ENCODE peak calls at places on chromosomes 11 and 22, in four cellular contexts. Y is cardiac fibroblast, V is HFF-Myc, B is tibial artery. E is an unnamed sample.

GRCh38 chr11:72772059-72772458 is 19.9 kb upstream of the ARAP1 start:
- DNase-seq in Y (no peak), V (no peak), B (no peak), E (no peak)

GRCh38 chr22:26398741-26399153 is 30.3 kb upstream of the ASPHD2 start:
- DNase-seq in Y (peak), V (peak), B (peak), E (peak)

GRCh38 chr11:123072279-123072678 is 10.3 kb upstream of the HSPA8 start:
- DNase-seq in Y (no peak), V (no peak), B (no peak), E (no peak)

GRCh38 chr11:30451642-30452041 is 128.7 kb downstream of the ARL14EP start:
- DNase-seq in Y (no peak), V (no peak), B (no peak), E (no peak)

GRCh38 chr11:35253237-35253636 is 114.3 kb downstream of the CD44 start:
- DNase-seq in Y (no peak), V (no peak), B (no peak), E (no peak)

GRCh38 chr22:42947211-42947990 is 67.5 kb downstream of the PACSIN2 start:
- DNase-seq in Y (no peak), V (no peak), B (no peak), E (no peak)

GRCh38 chr22:40026641-40027040 is 31.9 kb downstream of the FAM83F start:
- DNase-seq in Y (no peak), V (no peak), B (no peak), E (no peak)

GRCh38 chr22:40423246-40423753 is 52.9 kb downstream of the SGSM3 start:
- DNase-seq in Y (no peak), V (no peak), B (no peak), E (no peak)

GRCh38 chr22:29116397-29117123 is 43.7 kb downstream of the KREMEN1 start:
- DNase-seq in Y (no peak), V (no peak), B (no peak), E (no peak)

GRCh38 chr11:4926607-4927006 is 2.5 kb upstream of the OR51G1 start:
- DNase-seq in Y (no peak), V (no peak), B (no peak), E (no peak)

GRCh38 chr22:23262474-23263332 is 82.4 kb downstream of the BCR start:
- DNase-seq in Y (no peak), V (no peak), B (no peak), E (no peak)

GRCh38 chr11:121665211-121665838 is 212.6 kb upstream of the SORL1-AS1 start:
- DNase-seq in Y (no peak), V (no peak), B (no peak), E (no peak)

GRCh38 chr11:121664144-121664543 is 211.4 kb upstream of the SORL1-AS1 start:
- DNase-seq in Y (no peak), V (no peak), B (no peak), E (no peak)

GRCh38 chr11:121659811-121660210 is 207.0 kb upstream of the SORL1-AS1 start:
- DNase-seq in Y (no peak), V (no peak), B (no peak), E (no peak)

GRCh38 chr11:121657191-121657590 is 204.4 kb upstream of the SORL1-AS1 start:
- DNase-seq in Y (no peak), V (no peak), B (no peak), E (no peak)

GRCh38 chr11:121661796-121662508 is 209.2 kb upstream of the SORL1-AS1 start:
- DNase-seq in Y (peak), V (no peak), B (peak), E (no peak)
- TF ChIP-seq CTCF in Y (no peak), V (no peak), B (no peak), E (no peak)

GRCh38 chr11:125256471-125257010 is 92.0 kb downstream of the PKNOX2 start:
- DNase-seq in Y (no peak), V (no peak), B (no peak), E (no peak)

GRCh38 chr11:125257751-125258150 is 93.2 kb downstream of the PKNOX2 start:
- DNase-seq in Y (no peak), V (no peak), B (no peak), E (no peak)

GRCh38 chr11:125258626-125259025 is 94.1 kb downstream of the PKNOX2 start:
- DNase-seq in Y (no peak), V (no peak), B (no peak), E (no peak)

GRCh38 chr11:125253795-125254525 is 89.4 kb downstream of the PKNOX2 start:
- DNase-seq in Y (no peak), V (no peak), B (no peak), E (no peak)

DNA sequence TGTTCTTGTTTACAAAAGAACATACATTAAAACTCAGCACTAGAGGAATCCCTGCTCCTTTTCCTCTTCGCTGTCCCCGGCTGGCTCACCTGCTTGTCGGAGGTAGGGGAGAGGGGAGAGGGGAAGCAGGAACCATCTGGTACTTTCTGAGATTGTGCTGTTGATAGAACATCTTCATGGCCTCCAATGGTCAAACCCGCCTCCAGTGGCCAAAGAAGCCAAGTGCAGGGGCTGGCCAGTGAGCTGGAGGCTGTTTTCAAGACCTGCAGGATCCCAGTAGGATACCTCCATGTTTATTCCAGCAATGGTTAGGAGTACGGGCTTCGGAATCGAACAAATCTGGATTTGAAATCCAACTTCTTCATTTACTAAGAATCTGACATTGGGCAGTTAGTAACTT is 92.6 kb downstream of the PKNOX2 start:
- DNase-seq in Y (no peak), V (no peak), B (no peak), E (no peak)
- TF ChIP-seq CTCF in Y (peak), V (peak), B (no peak), E (no peak)

GRCh38 chr22:38230108-38230825 is 28.5 kb downstream of the MAFF start:
- DNase-seq in Y (peak), V (peak), B (no peak), E (no peak)
- TF ChIP-seq CTCF in Y (peak), V (peak), B (no peak), E (peak)

GRCh38 chr22:50626856-50627451 is 998 bp downstream of the ARSA start:
- DNase-seq in Y (no peak), V (no peak), B (no peak), E (no peak)

GRCh38 chr22:50626314-50626855 is 1.6 kb downstream of the ARSA start:
- DNase-seq in Y (no peak), V (no peak), B (no peak), E (no peak)

GRCh38 chr22:50627452-50627913 is 469 bp downstream of the ARSA start:
- DNase-seq in Y (no peak), V (no peak), B (no peak), E (no peak)

GRCh38 chr22:50628543-50629134 is 687 bp upstream of the ARSA start:
- DNase-seq in Y (no peak), V (no peak), B (no peak), E (no peak)

GRCh38 chr22:50627914-50628542 is at the start of gene ARSA:
- DNase-seq in Y (peak), V (no peak), B (peak), E (peak)
- TF ChIP-seq CTCF in Y (peak), V (peak), B (no peak), E (peak)

GRCh38 chr11:11076879-11077278 is 219.0 kb upstream of the ZBED5 start:
- DNase-seq in Y (no peak), V (no peak), B (no peak), E (no peak)

GRCh38 chr11:11073996-11074395 is 216.1 kb upstream of the ZBED5 start:
- DNase-seq in Y (no peak), V (no peak), B (no peak), E (no peak)

GRCh38 chr11:11074686-11075370 is 217.0 kb upstream of the ZBED5 start:
- DNase-seq in Y (no peak), V (no peak), B (no peak), E (no peak)

GRCh38 chr11:11076276-11076675 is 218.4 kb upstream of the ZBED5 start:
- DNase-seq in Y (no peak), V (no peak), B (no peak), E (no peak)

DNA sequence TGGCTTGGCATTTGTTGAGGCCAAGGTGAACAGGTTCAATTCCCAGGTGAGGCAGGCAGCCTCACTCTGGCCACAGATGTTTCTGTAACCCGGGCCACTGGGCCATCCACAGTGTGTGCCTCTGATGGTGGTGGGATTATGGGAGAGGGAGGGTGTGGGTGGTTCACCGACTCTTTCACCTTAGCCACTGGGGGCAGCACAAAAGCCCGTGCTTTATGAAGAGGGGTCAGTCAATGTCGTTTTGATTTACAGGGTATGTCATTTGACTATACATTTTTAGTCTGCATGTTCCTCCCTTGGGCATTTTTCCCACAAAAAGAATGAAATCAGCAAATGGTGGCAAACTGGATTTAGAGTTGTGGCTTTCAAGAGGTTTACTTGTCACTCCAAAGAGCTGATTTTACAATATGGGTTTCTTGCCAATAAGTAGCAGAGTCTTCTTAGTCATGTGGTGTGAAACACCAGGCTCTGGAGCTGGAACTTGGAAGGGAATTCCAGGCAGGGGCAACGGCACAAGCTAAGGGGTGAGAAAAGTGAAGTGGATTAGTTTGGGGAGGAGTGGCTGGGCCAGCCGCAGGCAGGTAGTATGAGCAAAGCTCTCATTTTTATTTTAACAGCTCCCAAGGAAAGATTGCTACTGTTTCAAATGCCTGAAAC is 217.8 kb upstream of the ZBED5 start:
- DNase-seq in Y (no peak), V (no peak), B (no peak), E (no peak)
- TF ChIP-seq CTCF in Y (no peak), V (no peak), B (no peak), E (no peak)

GRCh38 chr22:31820655-31821054 is 66.8 kb downstream of the DEPDC5 start:
- DNase-seq in Y (no peak), V (no peak), B (no peak), E (no peak)

GRCh38 chr22:31821572-31821971 is 67.8 kb downstream of the DEPDC5 start:
- DNase-seq in Y (no peak), V (no peak), B (no peak), E (no peak)

GRCh38 chr22:31825513-31825912 is 71.7 kb downstream of the DEPDC5 start:
- DNase-seq in Y (no peak), V (no peak), B (no peak), E (no peak)

GRCh38 chr22:31818481-31819392 is 64.9 kb downstream of the DEPDC5 start:
- DNase-seq in Y (peak), V (no peak), B (no peak), E (no peak)

DNA sequence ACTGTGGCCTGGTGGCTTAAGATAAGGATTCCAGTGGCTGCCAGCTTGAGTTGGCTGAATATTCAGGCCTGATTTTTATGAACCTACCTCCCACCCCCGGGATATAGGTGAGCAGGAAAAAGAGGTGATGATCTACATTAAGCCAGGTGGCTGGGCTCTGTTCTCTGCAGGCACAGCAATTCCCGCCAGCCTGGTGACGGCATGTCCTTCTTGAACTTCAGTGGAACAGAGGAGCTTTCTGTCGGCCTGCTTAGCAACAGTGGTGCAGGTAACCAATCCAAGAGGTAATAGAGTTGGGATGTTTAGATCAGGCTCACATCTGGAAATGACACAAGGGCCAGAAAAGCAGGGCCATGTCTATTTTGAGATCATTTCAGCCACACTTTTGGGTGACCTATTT is 68.7 kb downstream of the DEPDC5 start:
- DNase-seq in Y (no peak), V (no peak), B (no peak), E (no peak)
- TF ChIP-seq CTCF in Y (no peak), V (no peak), B (no peak), E (no peak)

E was measured in kidney epithelial cell.